ENCODE peak calls at places on chromosomes 5 and 9, in nine cellular contexts. One of them, this sample, is unnamed.

GRCh38 chr5:36881807-36882206 is 5.2 kb downstream of the NIPBL start:
- DNase-seq in pancreas: no peak
- DNase-seq in heart right ventricle: no peak
- DNase-seq in A549: no peak
- DNase-seq in IMR-90: no peak
- DNase-seq in adrenal gland: no peak
- DNase-seq in heart left ventricle: no peak
- DNase-seq in fibroblast of pulmonary artery: no peak
- DNase-seq in cardiac fibroblast: no peak
- DNase-seq in this sample: no peak

GRCh38 chr5:172939045-172939444 is 20.2 kb upstream of the RPL26L1 start:
- DNase-seq in pancreas: peak; percentile 29
- DNase-seq in heart right ventricle: no peak
- DNase-seq in A549: peak; percentile 77
- DNase-seq in IMR-90: peak; percentile 55
- DNase-seq in adrenal gland: peak; percentile 55
- DNase-seq in heart left ventricle: no peak
- DNase-seq in fibroblast of pulmonary artery: peak; percentile 39
- DNase-seq in cardiac fibroblast: peak; percentile 24
- DNase-seq in this sample: no peak

GRCh38 chr5:132485641-132486317 is 4.8 kb downstream of the IRF1 start:
- DNase-seq in pancreas: no peak
- DNase-seq in heart right ventricle: no peak
- DNase-seq in A549: no peak
- DNase-seq in IMR-90: no peak
- DNase-seq in adrenal gland: no peak
- DNase-seq in heart left ventricle: peak; percentile 4
- DNase-seq in fibroblast of pulmonary artery: no peak
- DNase-seq in cardiac fibroblast: no peak
- DNase-seq in this sample: no peak

GRCh38 chr5:147519380-147519779 is 9.5 kb upstream of the DPYSL3 start:
- DNase-seq in pancreas: no peak
- DNase-seq in heart right ventricle: no peak
- DNase-seq in A549: no peak
- DNase-seq in IMR-90: no peak
- DNase-seq in adrenal gland: no peak
- DNase-seq in heart left ventricle: no peak
- DNase-seq in fibroblast of pulmonary artery: peak; percentile 40
- DNase-seq in cardiac fibroblast: no peak
- DNase-seq in this sample: no peak

GRCh38 chr5:76472338-76473336 is 69.6 kb downstream of the IQGAP2 start:
- DNase-seq in pancreas: no peak
- DNase-seq in heart right ventricle: no peak
- DNase-seq in A549: peak; percentile 62
- DNase-seq in IMR-90: no peak
- DNase-seq in adrenal gland: no peak
- DNase-seq in heart left ventricle: no peak
- DNase-seq in fibroblast of pulmonary artery: no peak
- DNase-seq in cardiac fibroblast: no peak
- DNase-seq in this sample: no peak

GRCh38 chr5:2727620-2728019 is 23.9 kb downstream of the IRX2 start:
- DNase-seq in pancreas: no peak
- DNase-seq in heart right ventricle: no peak
- DNase-seq in A549: no peak
- DNase-seq in IMR-90: no peak
- DNase-seq in adrenal gland: no peak
- DNase-seq in heart left ventricle: no peak
- DNase-seq in fibroblast of pulmonary artery: no peak
- DNase-seq in cardiac fibroblast: no peak
- DNase-seq in this sample: no peak

GRCh38 chr5:137091473-137091872 is 407.7 kb downstream of the SPOCK1 start:
- DNase-seq in pancreas: no peak
- DNase-seq in heart right ventricle: no peak
- DNase-seq in A549: no peak
- DNase-seq in IMR-90: no peak
- DNase-seq in adrenal gland: no peak
- DNase-seq in heart left ventricle: no peak
- DNase-seq in fibroblast of pulmonary artery: no peak
- DNase-seq in cardiac fibroblast: no peak
- DNase-seq in this sample: peak; percentile 5

GRCh38 chr5:124628721-124629596 is 117.5 kb downstream of the ZNF608 start:
- DNase-seq in pancreas: peak; percentile 48
- DNase-seq in heart right ventricle: no peak
- DNase-seq in A549: peak; percentile 86
- DNase-seq in IMR-90: peak; percentile 99
- DNase-seq in adrenal gland: peak; percentile 95
- DNase-seq in heart left ventricle: no peak
- DNase-seq in fibroblast of pulmonary artery: peak; percentile 87
- DNase-seq in cardiac fibroblast: peak; percentile 96
- DNase-seq in this sample: peak; percentile 98

GRCh38 chr5:172350212-172351181 is 66.9 kb upstream of the UBTD2 start:
- DNase-seq in pancreas: no peak
- DNase-seq in heart right ventricle: no peak
- DNase-seq in A549: no peak
- DNase-seq in IMR-90: no peak
- DNase-seq in adrenal gland: peak; percentile 15
- DNase-seq in heart left ventricle: no peak
- DNase-seq in fibroblast of pulmonary artery: no peak
- DNase-seq in cardiac fibroblast: no peak
- DNase-seq in this sample: no peak

GRCh38 chr5:55432549-55432948 is 102.2 kb downstream of the PLPP1 start:
- DNase-seq in pancreas: no peak
- DNase-seq in heart right ventricle: no peak
- DNase-seq in A549: no peak
- DNase-seq in IMR-90: no peak
- DNase-seq in adrenal gland: no peak
- DNase-seq in heart left ventricle: no peak
- DNase-seq in fibroblast of pulmonary artery: no peak
- DNase-seq in cardiac fibroblast: no peak
- DNase-seq in this sample: no peak

GRCh38 chr9:97176206-97176605 is 131.3 kb upstream of the CCDC180 start:
- DNase-seq in pancreas: no peak
- DNase-seq in heart right ventricle: no peak
- DNase-seq in A549: no peak
- DNase-seq in IMR-90: no peak
- DNase-seq in adrenal gland: no peak
- DNase-seq in heart left ventricle: no peak
- DNase-seq in fibroblast of pulmonary artery: peak; percentile 2
- DNase-seq in cardiac fibroblast: no peak
- DNase-seq in this sample: no peak

GRCh38 chr5:132238169-132238744 is 10.6 kb upstream of the P4HA2 start:
- DNase-seq in pancreas: no peak
- DNase-seq in heart right ventricle: peak; percentile 54
- DNase-seq in A549: peak; percentile 69
- DNase-seq in IMR-90: peak; percentile 68
- DNase-seq in adrenal gland: peak; percentile 83
- DNase-seq in heart left ventricle: peak; percentile 60
- DNase-seq in fibroblast of pulmonary artery: peak; percentile 75
- DNase-seq in cardiac fibroblast: peak; percentile 78
- DNase-seq in this sample: peak; percentile 65

GRCh38 chr9:136260936-136261472 is 15.4 kb upstream of the QSOX2 start:
- DNase-seq in pancreas: peak; percentile 51
- DNase-seq in heart right ventricle: no peak
- DNase-seq in A549: no peak
- DNase-seq in IMR-90: no peak
- DNase-seq in adrenal gland: no peak
- DNase-seq in heart left ventricle: no peak
- DNase-seq in fibroblast of pulmonary artery: no peak
- DNase-seq in cardiac fibroblast: no peak
- DNase-seq in this sample: no peak

GRCh38 chr5:59760798-59761348 is 132.7 kb downstream of the PDE4D start:
- DNase-seq in pancreas: no peak
- DNase-seq in heart right ventricle: no peak
- DNase-seq in A549: peak; percentile 64
- DNase-seq in IMR-90: peak; percentile 55
- DNase-seq in adrenal gland: no peak
- DNase-seq in heart left ventricle: no peak
- DNase-seq in fibroblast of pulmonary artery: peak; percentile 84
- DNase-seq in cardiac fibroblast: peak; percentile 89
- DNase-seq in this sample: peak; percentile 78

GRCh38 chr9:107645464-107645833 is 155.9 kb upstream of the KLF4 start:
- DNase-seq in pancreas: no peak
- DNase-seq in heart right ventricle: no peak
- DNase-seq in A549: no peak
- DNase-seq in IMR-90: no peak
- DNase-seq in adrenal gland: no peak
- DNase-seq in heart left ventricle: no peak
- DNase-seq in fibroblast of pulmonary artery: no peak
- DNase-seq in cardiac fibroblast: no peak
- DNase-seq in this sample: no peak

GRCh38 chr5:10649518-10650410 is 85.9 kb downstream of the ANKRD33B start:
- DNase-seq in pancreas: no peak
- DNase-seq in heart right ventricle: no peak
- DNase-seq in A549: no peak
- DNase-seq in IMR-90: no peak
- DNase-seq in adrenal gland: no peak
- DNase-seq in heart left ventricle: no peak
- DNase-seq in fibroblast of pulmonary artery: peak; percentile 41
- DNase-seq in cardiac fibroblast: no peak
- DNase-seq in this sample: peak; percentile 39

GRCh38 chr5:137743031-137743640 is 7.2 kb upstream of the KLHL3 start:
- DNase-seq in pancreas: no peak
- DNase-seq in heart right ventricle: no peak
- DNase-seq in A549: peak; percentile 77
- DNase-seq in IMR-90: peak; percentile 77
- DNase-seq in adrenal gland: peak; percentile 70
- DNase-seq in heart left ventricle: peak; percentile 63
- DNase-seq in fibroblast of pulmonary artery: peak; percentile 88
- DNase-seq in cardiac fibroblast: peak; percentile 87
- DNase-seq in this sample: peak; percentile 81

GRCh38 chr9:107000218-107000617 is 137.3 kb downstream of the ZNF462 start:
- DNase-seq in pancreas: no peak
- DNase-seq in heart right ventricle: no peak
- DNase-seq in A549: no peak
- DNase-seq in IMR-90: no peak
- DNase-seq in adrenal gland: no peak
- DNase-seq in heart left ventricle: no peak
- DNase-seq in fibroblast of pulmonary artery: no peak
- DNase-seq in cardiac fibroblast: no peak
- DNase-seq in this sample: no peak

GRCh38 chr9:36142510-36143161 is 6.1 kb downstream of the GLIPR2 start:
- DNase-seq in pancreas: no peak
- DNase-seq in heart right ventricle: peak; percentile 28
- DNase-seq in A549: no peak
- DNase-seq in IMR-90: no peak
- DNase-seq in adrenal gland: peak; percentile 62
- DNase-seq in heart left ventricle: no peak
- DNase-seq in fibroblast of pulmonary artery: no peak
- DNase-seq in cardiac fibroblast: no peak
- DNase-seq in this sample: no peak
- H3K4me3 ChIP-seq in pancreas: no peak overlapping the region
- H3K4me3 ChIP-seq in heart right ventricle: no peak overlapping the region
- H3K4me3 ChIP-seq in A549: no peak overlapping the region
- H3K4me3 ChIP-seq in IMR-90: no peak overlapping the region
- H3K4me3 ChIP-seq in adrenal gland: no peak overlapping the region
- H3K4me3 ChIP-seq in heart left ventricle: no peak overlapping the region
- H3K4me3 ChIP-seq in fibroblast of pulmonary artery: no peak overlapping the region
- H3K4me3 ChIP-seq in cardiac fibroblast: no peak overlapping the region
- H3K4me3 ChIP-seq in this sample: no peak overlapping the region

DNA sequence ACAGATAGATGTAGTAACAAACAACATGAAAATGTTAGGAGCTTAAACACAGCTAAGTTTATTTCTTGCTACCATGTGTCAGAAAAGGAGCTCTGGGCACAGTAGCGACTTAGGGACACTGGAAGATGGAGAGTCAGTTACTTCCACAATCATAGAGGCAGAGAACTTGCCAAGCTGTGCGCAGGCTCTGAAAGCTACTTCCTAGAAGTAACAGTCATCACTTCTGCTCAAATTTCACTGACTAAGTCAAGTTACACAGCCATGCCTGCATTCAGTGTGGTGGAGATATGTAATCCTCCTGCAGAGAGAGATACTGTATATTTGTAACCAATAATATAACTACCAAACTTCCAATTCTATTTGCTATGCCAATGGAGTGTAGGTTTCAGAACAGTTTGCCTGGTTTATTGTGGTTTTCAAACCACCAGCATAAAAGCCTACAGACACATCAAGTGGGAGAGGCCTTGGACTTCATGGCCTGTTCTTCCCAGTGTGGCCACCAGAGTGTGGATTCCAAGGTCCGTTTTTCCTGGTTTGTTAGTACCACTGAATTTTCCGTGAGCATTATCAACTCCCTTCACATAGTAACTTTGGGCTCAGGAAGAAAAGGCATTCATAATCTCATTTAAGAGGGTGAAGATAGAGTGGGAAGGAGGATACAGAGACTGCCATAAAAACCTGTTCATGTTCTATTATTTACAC is 268.1 kb downstream of the PJA2 start:
- DNase-seq in pancreas: no peak
- DNase-seq in heart right ventricle: no peak
- DNase-seq in A549: peak; percentile 8
- DNase-seq in IMR-90: peak; percentile 66
- DNase-seq in adrenal gland: no peak
- DNase-seq in heart left ventricle: no peak
- DNase-seq in fibroblast of pulmonary artery: no peak
- DNase-seq in cardiac fibroblast: peak; percentile 32
- DNase-seq in this sample: peak; percentile 41
- TF ChIP-seq CTCF in pancreas: no peak
- TF ChIP-seq CTCF in heart right ventricle: no peak
- TF ChIP-seq CTCF in A549: no peak
- TF ChIP-seq CTCF in IMR-90: no peak
- TF ChIP-seq CTCF in adrenal gland: peak; percentile 5
- TF ChIP-seq CTCF in heart left ventricle: no peak
- TF ChIP-seq CTCF in fibroblast of pulmonary artery: peak; percentile 12
- TF ChIP-seq CTCF in cardiac fibroblast: no peak
- TF ChIP-seq CTCF in this sample: peak; percentile 20

GRCh38 chr5:15734058-15734457 is 234.1 kb downstream of the FBXL7 start:
- DNase-seq in pancreas: no peak
- DNase-seq in heart right ventricle: no peak
- DNase-seq in A549: peak; percentile 2
- DNase-seq in IMR-90: no peak
- DNase-seq in adrenal gland: peak; percentile 47
- DNase-seq in heart left ventricle: no peak
- DNase-seq in fibroblast of pulmonary artery: no peak
- DNase-seq in cardiac fibroblast: no peak
- DNase-seq in this sample: no peak

GRCh38 chr5:15740383-15740782 is 240.4 kb downstream of the FBXL7 start:
- DNase-seq in pancreas: no peak
- DNase-seq in heart right ventricle: no peak
- DNase-seq in A549: no peak
- DNase-seq in IMR-90: peak; percentile 54
- DNase-seq in adrenal gland: no peak
- DNase-seq in heart left ventricle: no peak
- DNase-seq in fibroblast of pulmonary artery: no peak
- DNase-seq in cardiac fibroblast: no peak
- DNase-seq in this sample: no peak

GRCh38 chr5:15737036-15737821 is 237.2 kb downstream of the FBXL7 start:
- DNase-seq in pancreas: no peak
- DNase-seq in heart right ventricle: no peak
- DNase-seq in A549: no peak
- DNase-seq in IMR-90: peak; percentile 26
- DNase-seq in adrenal gland: no peak
- DNase-seq in heart left ventricle: no peak
- DNase-seq in fibroblast of pulmonary artery: peak; percentile 55
- DNase-seq in cardiac fibroblast: peak; percentile 26
- DNase-seq in this sample: no peak

GRCh38 chr5:15737882-15738677 is 238.1 kb downstream of the FBXL7 start:
- DNase-seq in pancreas: no peak
- DNase-seq in heart right ventricle: no peak
- DNase-seq in A549: no peak
- DNase-seq in IMR-90: peak; percentile 17
- DNase-seq in adrenal gland: no peak
- DNase-seq in heart left ventricle: no peak
- DNase-seq in fibroblast of pulmonary artery: peak; percentile 24
- DNase-seq in cardiac fibroblast: no peak
- DNase-seq in this sample: no peak
- H3K4me3 ChIP-seq in pancreas: no peak overlapping the region
- H3K4me3 ChIP-seq in heart right ventricle: no peak overlapping the region
- H3K4me3 ChIP-seq in A549: no peak overlapping the region
- H3K4me3 ChIP-seq in IMR-90: no peak overlapping the region
- H3K4me3 ChIP-seq in adrenal gland: no peak overlapping the region
- H3K4me3 ChIP-seq in heart left ventricle: no peak overlapping the region
- H3K4me3 ChIP-seq in fibroblast of pulmonary artery: no peak overlapping the region
- H3K4me3 ChIP-seq in cardiac fibroblast: no peak overlapping the region
- H3K4me3 ChIP-seq in this sample: no peak overlapping the region

GRCh38 chr5:102090770-102091169 is 205.3 kb downstream of the SLCO4C1 start:
- DNase-seq in pancreas: no peak
- DNase-seq in heart right ventricle: no peak
- DNase-seq in A549: peak; percentile 31
- DNase-seq in IMR-90: no peak
- DNase-seq in adrenal gland: no peak
- DNase-seq in heart left ventricle: no peak
- DNase-seq in fibroblast of pulmonary artery: no peak
- DNase-seq in cardiac fibroblast: peak; percentile 8
- DNase-seq in this sample: no peak
- TF ChIP-seq CTCF in pancreas: peak; percentile 21
- TF ChIP-seq CTCF in heart right ventricle: no peak
- TF ChIP-seq CTCF in A549: no peak
- TF ChIP-seq CTCF in IMR-90: no peak
- TF ChIP-seq CTCF in adrenal gland: no peak
- TF ChIP-seq CTCF in heart left ventricle: no peak
- TF ChIP-seq CTCF in fibroblast of pulmonary artery: no peak
- TF ChIP-seq CTCF in cardiac fibroblast: no peak
- TF ChIP-seq CTCF in this sample: peak; percentile 26